ENCODE peak calls at places on chromosome 15, in ten cellular contexts. One of them, this sample, is unnamed.

GRCh38 chr15:94397377-94397776 is 166.0 kb downstream of the MCTP2 start:
- DNase-seq in GM23338: no peak
- DNase-seq in keratinocyte: no peak
- DNase-seq in GM23248: no peak
- DNase-seq in A549: no peak
- DNase-seq in IMR-90: no peak
- DNase-seq in mesendoderm: no peak
- DNase-seq in HCT116: no peak
- DNase-seq in PC-3: no peak
- DNase-seq in PC-9: no peak
- DNase-seq in this sample: no peak

GRCh38 chr15:60583946-60584345 is 105.0 kb upstream of the ICE2 start:
- DNase-seq in GM23338: peak; percentile 64
- DNase-seq in GM23248: no peak
- DNase-seq in mesendoderm: peak; percentile 77
- DNase-seq in PC-3: no peak
- DNase-seq in PC-9: no peak
- DNase-seq in HCT116: no peak
- DNase-seq in IMR-90: no peak
- DNase-seq in keratinocyte: no peak
- DNase-seq in A549: peak; percentile 13
- DNase-seq in this sample: peak; percentile 7

GRCh38 chr15:101043911-101044624 is 124.9 kb downstream of the LRRK1 start:
- DNase-seq in IMR-90: no peak
- DNase-seq in GM23248: no peak
- DNase-seq in A549: no peak
- DNase-seq in GM23338: no peak
- DNase-seq in PC-9: no peak
- DNase-seq in keratinocyte: no peak
- DNase-seq in HCT116: no peak
- DNase-seq in PC-3: no peak
- DNase-seq in mesendoderm: no peak
- DNase-seq in this sample: no peak

GRCh38 chr15:34341922-34342736 is 807 bp downstream of the NOP10 start:
- DNase-seq in GM23248: peak; percentile 15
- DNase-seq in HCT116: no peak
- DNase-seq in PC-9: no peak
- DNase-seq in PC-3: peak; percentile 59
- DNase-seq in GM23338: peak; percentile 14
- DNase-seq in keratinocyte: no peak
- DNase-seq in A549: peak; percentile 21
- DNase-seq in mesendoderm: no peak
- DNase-seq in IMR-90: no peak
- DNase-seq in this sample: peak; percentile 7

GRCh38 chr15:67409175-67409574 is 111.8 kb upstream of the C15orf61 start:
- DNase-seq in mesendoderm: no peak
- DNase-seq in GM23248: no peak
- DNase-seq in HCT116: no peak
- DNase-seq in A549: no peak
- DNase-seq in IMR-90: no peak
- DNase-seq in GM23338: peak; percentile 29
- DNase-seq in keratinocyte: no peak
- DNase-seq in PC-3: no peak
- DNase-seq in PC-9: no peak
- DNase-seq in this sample: no peak

GRCh38 chr15:101602801-101603200 is 49.4 kb downstream of the TM2D3 start:
- DNase-seq in GM23248: no peak
- DNase-seq in GM23338: no peak
- DNase-seq in A549: no peak
- DNase-seq in IMR-90: no peak
- DNase-seq in mesendoderm: no peak
- DNase-seq in keratinocyte: no peak
- DNase-seq in HCT116: no peak
- DNase-seq in PC-9: no peak
- DNase-seq in PC-3: no peak
- DNase-seq in this sample: no peak

GRCh38 chr15:62417444-62417843 is 252.4 kb upstream of the C2CD4B start:
- DNase-seq in GM23248: peak; percentile 67
- DNase-seq in keratinocyte: no peak
- DNase-seq in GM23338: no peak
- DNase-seq in PC-9: no peak
- DNase-seq in HCT116: no peak
- DNase-seq in A549: no peak
- DNase-seq in PC-3: no peak
- DNase-seq in IMR-90: peak; percentile 59
- DNase-seq in mesendoderm: no peak
- DNase-seq in this sample: no peak

GRCh38 chr15:66997212-66997611 is 68.2 kb upstream of the SMAD3 start:
- DNase-seq in A549: no peak
- DNase-seq in IMR-90: peak; percentile 80
- DNase-seq in GM23248: peak; percentile 89
- DNase-seq in HCT116: no peak
- DNase-seq in GM23338: no peak
- DNase-seq in PC-3: peak; percentile 88
- DNase-seq in keratinocyte: peak; percentile 53
- DNase-seq in PC-9: peak; percentile 19
- DNase-seq in mesendoderm: no peak
- DNase-seq in this sample: peak; percentile 85

GRCh38 chr15:35078221-35078915 is 6.7 kb downstream of the NANOGP8 start:
- DNase-seq in HCT116: peak; percentile 44
- DNase-seq in GM23248: peak; percentile 72
- DNase-seq in GM23338: peak; percentile 84
- DNase-seq in PC-3: peak; percentile 71
- DNase-seq in PC-9: peak; percentile 29
- DNase-seq in A549: peak; percentile 75
- DNase-seq in mesendoderm: peak; percentile 73
- DNase-seq in keratinocyte: no peak
- DNase-seq in IMR-90: peak; percentile 72
- DNase-seq in this sample: peak; percentile 16

GRCh38 chr15:90959028-90959595 is 4.4 kb downstream of the RCCD1 start:
- DNase-seq in mesendoderm: no peak
- DNase-seq in GM23338: no peak
- DNase-seq in PC-3: no peak
- DNase-seq in HCT116: no peak
- DNase-seq in A549: no peak
- DNase-seq in GM23248: no peak
- DNase-seq in PC-9: no peak
- DNase-seq in keratinocyte: no peak
- DNase-seq in IMR-90: no peak
- DNase-seq in this sample: no peak

GRCh38 chr15:73927003-73927475 is 777 bp downstream of the LOXL1 start:
- DNase-seq in PC-9: peak; percentile 73
- DNase-seq in PC-3: peak; percentile 66
- DNase-seq in GM23248: peak; percentile 66
- DNase-seq in GM23338: peak; percentile 75
- DNase-seq in A549: no peak
- DNase-seq in HCT116: peak; percentile 6
- DNase-seq in keratinocyte: no peak
- DNase-seq in IMR-90: no peak
- DNase-seq in mesendoderm: peak; percentile 70
- DNase-seq in this sample: no peak

GRCh38 chr15:95368211-95368610 is 962.3 kb upstream of the NR2F2 start:
- DNase-seq in GM23248: no peak
- DNase-seq in PC-3: no peak
- DNase-seq in GM23338: no peak
- DNase-seq in mesendoderm: peak; percentile 16
- DNase-seq in HCT116: no peak
- DNase-seq in A549: no peak
- DNase-seq in keratinocyte: no peak
- DNase-seq in PC-9: no peak
- DNase-seq in IMR-90: no peak
- DNase-seq in this sample: no peak

GRCh38 chr15:96736384-96736783 is 405.9 kb downstream of the NR2F2 start:
- DNase-seq in GM23248: no peak
- DNase-seq in PC-3: no peak
- DNase-seq in PC-9: no peak
- DNase-seq in IMR-90: no peak
- DNase-seq in A549: no peak
- DNase-seq in GM23338: no peak
- DNase-seq in keratinocyte: no peak
- DNase-seq in HCT116: no peak
- DNase-seq in mesendoderm: no peak
- DNase-seq in this sample: no peak

GRCh38 chr15:70053006-70053702 is 44.6 kb downstream of the TLE3 start:
- DNase-seq in PC-3: no peak
- DNase-seq in PC-9: no peak
- DNase-seq in mesendoderm: no peak
- DNase-seq in IMR-90: no peak
- DNase-seq in GM23338: no peak
- DNase-seq in A549: no peak
- DNase-seq in keratinocyte: no peak
- DNase-seq in HCT116: no peak
- DNase-seq in GM23248: no peak
- DNase-seq in this sample: no peak

GRCh38 chr15:93941687-93942086 is 289.7 kb upstream of the MCTP2 start:
- DNase-seq in IMR-90: no peak
- DNase-seq in PC-3: no peak
- DNase-seq in A549: no peak
- DNase-seq in keratinocyte: no peak
- DNase-seq in GM23248: no peak
- DNase-seq in HCT116: no peak
- DNase-seq in mesendoderm: no peak
- DNase-seq in GM23338: no peak
- DNase-seq in PC-9: no peak
- DNase-seq in this sample: no peak

GRCh38 chr15:60695713-60696522 is 217.0 kb upstream of the ICE2 start:
- DNase-seq in IMR-90: peak; percentile 71
- DNase-seq in keratinocyte: no peak
- DNase-seq in mesendoderm: no peak
- DNase-seq in GM23338: no peak
- DNase-seq in GM23248: peak; percentile 50
- DNase-seq in HCT116: no peak
- DNase-seq in PC-9: no peak
- DNase-seq in A549: no peak
- DNase-seq in PC-3: no peak
- DNase-seq in this sample: no peak

GRCh38 chr15:73926191-73927002 is at the start of gene LOXL1:
- DNase-seq in PC-9: peak; percentile 65
- DNase-seq in keratinocyte: no peak
- DNase-seq in IMR-90: peak; percentile 92
- DNase-seq in GM23338: peak; percentile 87
- DNase-seq in mesendoderm: peak; percentile 90
- DNase-seq in PC-3: peak; percentile 56
- DNase-seq in GM23248: peak; percentile 98
- DNase-seq in A549: no peak
- DNase-seq in HCT116: peak; percentile 19
- DNase-seq in this sample: peak; percentile 76

GRCh38 chr15:80695099-80695910 is at the start of gene ABHD17C:
- DNase-seq in GM23338: peak; percentile 68
- DNase-seq in HCT116: no peak
- DNase-seq in PC-3: peak; percentile 64
- DNase-seq in keratinocyte: no peak
- DNase-seq in IMR-90: peak; percentile 53
- DNase-seq in mesendoderm: peak; percentile 55
- DNase-seq in A549: peak; percentile 68
- DNase-seq in PC-9: peak; percentile 72
- DNase-seq in GM23248: peak; percentile 84
- DNase-seq in this sample: peak; percentile 70

GRCh38 chr15:52567886-52568568 is 803 bp downstream of the ARPP19 start:
- DNase-seq in GM23338: peak; percentile 39
- DNase-seq in keratinocyte: no peak
- DNase-seq in PC-3: peak; percentile 53
- DNase-seq in HCT116: peak; percentile 8
- DNase-seq in GM23248: peak; percentile 62
- DNase-seq in mesendoderm: no peak
- DNase-seq in PC-9: peak; percentile 24
- DNase-seq in A549: peak; percentile 63
- DNase-seq in IMR-90: peak; percentile 24
- DNase-seq in this sample: peak; percentile 72

GRCh38 chr15:101143321-101143720 is 108.5 kb downstream of the CHSY1 start:
- DNase-seq in A549: no peak
- DNase-seq in PC-3: no peak
- DNase-seq in mesendoderm: no peak
- DNase-seq in GM23338: no peak
- DNase-seq in PC-9: no peak
- DNase-seq in IMR-90: no peak
- DNase-seq in keratinocyte: no peak
- DNase-seq in HCT116: no peak
- DNase-seq in GM23248: no peak
- DNase-seq in this sample: no peak

GRCh38 chr15:85137507-85138175 is 156.0 kb downstream of the PDE8A start:
- DNase-seq in PC-3: no peak
- DNase-seq in keratinocyte: no peak
- DNase-seq in IMR-90: peak; percentile 6
- DNase-seq in A549: no peak
- DNase-seq in GM23248: no peak
- DNase-seq in GM23338: no peak
- DNase-seq in PC-9: no peak
- DNase-seq in HCT116: no peak
- DNase-seq in mesendoderm: peak; percentile 32
- DNase-seq in this sample: no peak
- H3K4me2 ChIP-seq in PC-3: no peak overlapping the region
- H3K4me2 ChIP-seq in keratinocyte: no peak overlapping the region
- H3K4me2 ChIP-seq in IMR-90: no peak overlapping the region
- H3K4me2 ChIP-seq in A549: no peak overlapping the region
- H3K4me2 ChIP-seq in GM23248: no peak overlapping the region
- H3K4me2 ChIP-seq in GM23338: no peak overlapping the region
- H3K4me2 ChIP-seq in PC-9: no peak overlapping the region
- H3K4me2 ChIP-seq in HCT116: no peak overlapping the region
- H3K4me2 ChIP-seq in mesendoderm: no peak overlapping the region
- H3K4me2 ChIP-seq in this sample: no peak overlapping the region

GRCh38 chr15:55588818-55589122 is 625 bp upstream of the PYGO1 start:
- DNase-seq in GM23338: peak; percentile 28
- DNase-seq in keratinocyte: no peak
- DNase-seq in IMR-90: no peak
- DNase-seq in A549: no peak
- DNase-seq in GM23248: no peak
- DNase-seq in HCT116: no peak
- DNase-seq in PC-9: no peak
- DNase-seq in PC-3: peak; percentile 15
- DNase-seq in mesendoderm: no peak
- DNase-seq in this sample: no peak
- H3K4me2 ChIP-seq in GM23338: peak overlapping the region; percentile 82
- H3K4me2 ChIP-seq in keratinocyte: peak overlapping the region; percentile 42
- H3K4me2 ChIP-seq in IMR-90: peak overlapping the region; percentile 96
- H3K4me2 ChIP-seq in A549: peak overlapping the region; percentile 84
- H3K4me2 ChIP-seq in GM23248: peak overlapping the region; percentile 76
- H3K4me2 ChIP-seq in HCT116: no peak overlapping the region
- H3K4me2 ChIP-seq in PC-9: peak overlapping the region; percentile 71
- H3K4me2 ChIP-seq in PC-3: peak overlapping the region; percentile 77
- H3K4me2 ChIP-seq in mesendoderm: peak overlapping the region; percentile 92
- H3K4me2 ChIP-seq in this sample: peak overlapping the region; percentile 96

GRCh38 chr15:38058596-38059075 is 124.2 kb downstream of the TMCO5A start:
- DNase-seq in PC-3: no peak
- DNase-seq in keratinocyte: no peak
- DNase-seq in PC-9: no peak
- DNase-seq in mesendoderm: no peak
- DNase-seq in GM23338: peak; percentile 89
- DNase-seq in HCT116: no peak
- DNase-seq in GM23248: no peak
- DNase-seq in A549: no peak
- DNase-seq in IMR-90: peak; percentile 28
- DNase-seq in this sample: no peak
- H3K4me2 ChIP-seq in PC-3: no peak overlapping the region
- H3K4me2 ChIP-seq in keratinocyte: no peak overlapping the region
- H3K4me2 ChIP-seq in PC-9: no peak overlapping the region
- H3K4me2 ChIP-seq in mesendoderm: no peak overlapping the region
- H3K4me2 ChIP-seq in GM23338: peak overlapping the region; percentile 63
- H3K4me2 ChIP-seq in HCT116: no peak overlapping the region
- H3K4me2 ChIP-seq in GM23248: no peak overlapping the region
- H3K4me2 ChIP-seq in A549: no peak overlapping the region
- H3K4me2 ChIP-seq in IMR-90: no peak overlapping the region
- H3K4me2 ChIP-seq in this sample: no peak overlapping the region

GRCh38 chr15:36079021-36079420 is 500.4 kb upstream of the CDIN1 start:
- DNase-seq in PC-9: no peak
- DNase-seq in GM23338: no peak
- DNase-seq in HCT116: no peak
- DNase-seq in PC-3: no peak
- DNase-seq in A549: no peak
- DNase-seq in IMR-90: no peak
- DNase-seq in mesendoderm: no peak
- DNase-seq in GM23248: no peak
- DNase-seq in keratinocyte: no peak
- DNase-seq in this sample: no peak
- H3K4me2 ChIP-seq in PC-9: no peak overlapping the region
- H3K4me2 ChIP-seq in GM23338: no peak overlapping the region
- H3K4me2 ChIP-seq in HCT116: no peak overlapping the region
- H3K4me2 ChIP-seq in PC-3: no peak overlapping the region
- H3K4me2 ChIP-seq in A549: no peak overlapping the region
- H3K4me2 ChIP-seq in IMR-90: no peak overlapping the region
- H3K4me2 ChIP-seq in mesendoderm: no peak overlapping the region
- H3K4me2 ChIP-seq in GM23248: no peak overlapping the region
- H3K4me2 ChIP-seq in keratinocyte: no peak overlapping the region
- H3K4me2 ChIP-seq in this sample: no peak overlapping the region